ENCODE peak calls at places on chromosomes 7 and 10, in four cellular contexts. G, H, I and O are unnamed samples.
A peak's percentile ranks its signal among the peaks of the same experiment; 100 is the strongest.

GRCh38 chr7:36127075-36127740 is 25.8 kb upstream of the EEPD1 start:
- DNase-seq in I (peak; percentile 47), H (no peak), G (no peak), O (no peak)

GRCh38 chr7:77877800-77878199 is 79.2 kb downstream of the PHTF2 start:
- DNase-seq in I (peak; percentile 70), G (no peak), H (no peak), O (no peak)

GRCh38 chr10:821322-821721 is 110.2 kb downstream of the LARP4B start:
- DNase-seq in H (no peak), I (peak; percentile 10), G (no peak), O (no peak)

GRCh38 chr7:70614237-70614984 is 517.5 kb upstream of the GALNT17 start:
- DNase-seq in G (no peak), I (peak; percentile 30), H (no peak), O (peak; percentile 75)

GRCh38 chr10:13685885-13686284 is 99.1 kb downstream of the PRPF18 start:
- DNase-seq in H (no peak), I (no peak), G (no peak), O (no peak)

GRCh38 chr7:11931306-11931705 is 99.3 kb upstream of the THSD7A start:
- DNase-seq in H (no peak), G (no peak), I (no peak), O (no peak)

GRCh38 chr7:67018940-67019339 is 22.3 kb downstream of the TYW1 start:
- DNase-seq in G (no peak), H (no peak), I (no peak), O (no peak)

GRCh38 chr10:88428442-88428841 is 154.7 kb downstream of the RNLS start:
- DNase-seq in H (no peak), I (no peak), G (no peak), O (peak; percentile 45)

GRCh38 chr7:27124096-27124978 is 6.2 kb downstream of the HOXA4 start:
- DNase-seq in H (no peak), G (no peak), I (peak; percentile 97), O (no peak)

GRCh38 chr7:88218836-88219605 is 817 bp downstream of the SRI start:
- DNase-seq in I (peak; percentile 66), G (no peak), H (peak; percentile 32), O (peak; percentile 45)

GRCh38 chr7:112357136-112357535 is 93.1 kb upstream of the IFRD1 start:
- DNase-seq in G (no peak), I (no peak), H (peak; percentile 46), O (peak; percentile 43)

GRCh38 chr7:151423226-151423625 is 13.4 kb upstream of the WDR86 start:
- DNase-seq in H (no peak), G (no peak), I (no peak), O (no peak)

GRCh38 chr10:124366343-124366742 is 52.4 kb downstream of the OAT start:
- DNase-seq in H (no peak), I (no peak), G (no peak), O (no peak)

GRCh38 chr7:27346531-27347260 is 104.1 kb downstream of the EVX1 start:
- DNase-seq in G (no peak), H (peak; percentile 36), I (peak; percentile 84), O (peak; percentile 57)

GRCh38 chr10:97676770-97677581 is 10.1 kb downstream of the AVPI1 start:
- DNase-seq in H (peak; percentile 43), I (peak; percentile 63), G (peak; percentile 32), O (peak; percentile 69)

GRCh38 chr7:101237206-101238067 is at the start of gene CLDN15:
- DNase-seq in G (no peak), H (no peak), I (peak; percentile 61), O (no peak)

GRCh38 chr10:119761106-119761505 is 35.3 kb downstream of the INPP5F start:
- DNase-seq in G (no peak), I (peak; percentile 94), H (no peak), O (no peak)

GRCh38 chr10:75404335-75405200 is 3.0 kb upstream of the ZNF503 start:
- DNase-seq in G (peak; percentile 58), H (peak; percentile 62), I (no peak), O (peak; percentile 63)

DNA sequence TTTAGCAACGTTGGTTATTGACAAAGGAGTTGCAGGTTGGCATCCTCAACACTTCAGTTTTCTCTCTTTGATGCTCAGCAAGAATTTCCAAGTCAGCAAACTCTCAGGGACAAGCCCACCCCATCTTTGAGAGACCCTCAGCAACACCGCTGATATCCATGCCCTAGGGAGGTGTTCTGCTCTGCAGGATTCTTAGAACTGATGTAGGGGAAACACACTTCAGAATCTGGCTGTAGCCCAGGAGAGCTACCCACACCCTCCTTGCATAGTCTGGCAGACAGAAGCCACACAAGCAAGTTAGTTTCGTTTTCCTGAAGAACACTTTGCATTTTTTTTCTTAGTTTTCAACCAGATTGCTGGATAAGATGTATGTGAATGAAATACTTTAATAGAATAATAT is 827 bp downstream of the SAMD9L start:
- DNase-seq in I (peak; percentile 59), G (no peak), H (no peak), O (no peak)
- H3K4me2 ChIP-seq in I (peak overlapping the region; percentile 99), G (no peak overlapping the region), H (no peak overlapping the region), O (no peak overlapping the region)

DNA sequence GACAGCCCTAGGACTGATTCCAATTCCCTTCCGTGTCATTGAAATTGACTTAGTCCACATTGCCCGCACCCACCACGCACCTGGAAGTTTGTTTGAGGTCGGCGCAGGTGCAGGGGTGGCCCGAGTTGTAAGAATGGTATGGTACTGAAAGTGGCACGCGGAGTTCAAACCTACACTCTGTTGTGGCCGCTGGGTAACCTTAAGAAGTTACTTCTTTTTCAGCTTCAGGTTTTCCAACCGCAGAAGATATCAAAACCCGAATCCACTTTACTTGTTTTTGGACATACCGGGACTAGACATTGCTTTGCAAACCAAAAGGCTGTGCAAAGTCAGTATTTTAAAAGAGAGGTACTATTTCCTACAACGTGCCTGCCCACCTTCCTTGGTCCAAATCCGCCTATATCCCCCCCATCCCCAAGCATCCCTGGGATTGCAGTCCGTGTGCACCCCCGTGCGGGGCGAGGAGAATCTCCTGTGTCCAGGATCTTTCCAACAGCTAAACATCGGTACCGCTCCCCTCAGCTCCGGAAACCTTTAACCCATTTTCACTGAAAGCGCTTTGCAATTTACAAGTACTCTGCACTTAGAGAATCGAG is 1.0 kb downstream of the IGFBP3 start:
- DNase-seq in G (no peak), I (no peak), H (no peak), O (no peak)
- H2BK120ac ChIP-seq in G (no peak overlapping the region), I (no peak overlapping the region), H (no peak overlapping the region), O (no peak overlapping the region)

GRCh38 chr10:117131390-117132327 is 6.4 kb downstream of the VAX1 start:
- DNase-seq in I (no peak), G (no peak), H (peak; percentile 61), O (peak; percentile 46)

GRCh38 chr10:117132751-117133231 is 5.3 kb downstream of the VAX1 start:
- DNase-seq in I (no peak), G (peak; percentile 58), H (peak; percentile 62), O (peak; percentile 60)

GRCh38 chr10:117133273-117134083 is 4.6 kb downstream of the VAX1 start:
- DNase-seq in G (no peak), I (no peak), H (peak; percentile 34), O (peak; percentile 50)

GRCh38 chr10:117130346-117130745 is 7.7 kb downstream of the VAX1 start:
- DNase-seq in H (no peak), G (no peak), I (no peak), O (no peak)

GRCh38 chr10:117130862-117131389 is 7.1 kb downstream of the VAX1 start:
- DNase-seq in I (no peak), H (no peak), G (no peak), O (peak; percentile 5)
- H3K27me3 ChIP-seq in I (peaks cover 67% of the 10 kb centered on the region), H (peaks cover 77% of the 10 kb centered on the region), G (peaks cover 11% of the 10 kb centered on the region), O (peaks cover 45% of the 10 kb centered on the region)

GRCh38 chr7:81140775-81141174 is 221.9 kb upstream of the SEMA3C start:
- DNase-seq in H (no peak), I (no peak), G (no peak), O (no peak)
- H3K4me2 ChIP-seq in H (no peak overlapping the region), I (no peak overlapping the region), G (no peak overlapping the region), O (no peak overlapping the region)

GRCh38 chr10:122768033-122768745 is 68.5 kb upstream of the C10orf120 start:
- DNase-seq in H (no peak), G (no peak), I (no peak), O (no peak)
- H2BK120ac ChIP-seq in H (no peak overlapping the region), G (no peak overlapping the region), I (no peak overlapping the region), O (no peak overlapping the region)

DNA sequence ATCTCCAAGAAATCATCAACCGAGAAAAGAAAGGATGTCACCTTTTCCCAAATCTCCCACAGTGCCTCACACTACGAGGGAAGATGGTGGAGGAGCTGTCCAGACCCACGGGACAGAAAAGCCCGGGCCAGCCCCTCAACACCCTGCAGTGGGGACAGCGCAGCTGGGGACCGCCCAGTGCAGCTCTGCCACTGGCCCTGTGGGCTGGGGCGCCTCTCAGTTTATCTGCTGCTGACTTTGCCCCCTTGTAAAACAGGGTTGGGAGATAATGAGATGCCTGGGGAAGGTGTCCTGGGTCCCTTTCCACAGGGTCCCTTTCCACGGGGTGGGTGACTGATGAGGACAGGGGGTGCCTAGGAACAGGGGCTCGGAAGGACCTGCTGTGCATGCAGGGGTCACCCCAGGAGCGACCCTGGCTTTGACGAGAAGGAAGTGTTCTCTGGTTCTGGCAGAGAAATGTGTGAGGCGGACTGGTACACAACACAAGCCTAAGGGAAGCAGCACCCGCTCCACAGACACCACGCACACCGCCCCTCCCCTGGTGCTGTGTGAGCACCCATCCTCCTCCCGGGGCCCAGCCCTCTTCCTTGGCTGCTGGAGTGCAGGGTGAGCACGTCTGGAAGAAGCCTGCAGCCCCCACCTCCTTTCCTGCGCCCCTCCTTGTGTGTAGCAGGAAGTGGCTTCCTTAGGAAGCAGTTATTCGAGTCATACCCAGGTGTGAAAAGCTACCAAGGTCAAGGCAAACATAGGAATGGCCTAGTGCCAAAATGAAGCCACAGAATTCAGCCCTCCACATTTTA is 339.9 kb downstream of the DNAJB6 start:
- DNase-seq in I (no peak), G (no peak), H (peak; percentile 25), O (no peak)
- H3K27me3 ChIP-seq in I (no peaks in the 10 kb centered on the region), G (no peaks in the 10 kb centered on the region), H (peaks cover 19% of the 10 kb centered on the region), O (peaks cover 12% of the 10 kb centered on the region)